ENCODE peak calls at places on chromosomes 3 and 15, in five cellular contexts. A is cardiac muscle cell, Q is ovary, W is left cardiac atrium, Y is brain pericyte. E is an unnamed sample.

GRCh38 chr15:40307421-40308165 is at the start of gene PLCB2:
- DNase-seq in W (peak), A (no peak), Y (no peak), Q (no peak), E (no peak)

GRCh38 chr3:190229632-190230424 is 92.4 kb downstream of the CLDN1 start:
- DNase-seq in W (no peak), Q (no peak), A (no peak), Y (no peak), E (peak)

GRCh38 chr3:129486057-129487035 is 42.1 kb upstream of the RHO start:
- DNase-seq in A (peak), W (no peak), Y (no peak), Q (no peak), E (no peak)

GRCh38 chr15:69075467-69075866 is 61.0 kb downstream of the NOX5 start:
- DNase-seq in Y (no peak), W (no peak), A (no peak), Q (no peak), E (no peak)

GRCh38 chr3:140942221-140943104 is 827 bp downstream of the SLC25A36 start:
- DNase-seq in Y (no peak), Q (peak), A (peak), W (peak), E (no peak)

GRCh38 chr3:39222462-39222861 is 30.1 kb upstream of the XIRP1 start:
- DNase-seq in A (no peak), W (no peak), Y (no peak), Q (no peak), E (no peak)

GRCh38 chr3:152087153-152087552 is 181.6 kb upstream of the MBNL1 start:
- DNase-seq in Y (no peak), A (no peak), Q (no peak), W (no peak), E (no peak)

GRCh38 chr3:96334779-96335178 is 479.6 kb upstream of the EPHA6 start:
- DNase-seq in W (no peak), A (no peak), Y (no peak), Q (no peak), E (no peak)

GRCh38 chr3:66395635-66396034 is 105.2 kb downstream of the LRIG1 start:
- DNase-seq in Y (no peak), W (peak), Q (no peak), A (no peak), E (no peak)

GRCh38 chr3:42507252-42507651 is 4.8 kb downstream of the VIPR1 start:
- DNase-seq in A (no peak), Q (no peak), Y (no peak), W (no peak), E (no peak)

GRCh38 chr3:48232734-48233133 is 8.2 kb upstream of the ZNF589 start:
- DNase-seq in A (peak), Y (no peak), W (peak), Q (peak), E (no peak)

GRCh38 chr3:8709801-8710524 is 23.6 kb upstream of the CAV3 start:
- DNase-seq in Y (no peak), Q (no peak), A (no peak), W (no peak), E (no peak)

GRCh38 chr3:197555281-197556261 is at the start of gene BDH1:
- DNase-seq in Q (peak), Y (no peak), A (peak), W (peak), E (no peak)

GRCh38 chr3:195815169-195815771 is 3.5 kb upstream of the MUC4 start:
- DNase-seq in W (no peak), A (peak), Y (no peak), Q (no peak), E (no peak)

GRCh38 chr15:39079296-39079834 is 501.5 kb upstream of the THBS1 start:
- DNase-seq in A (peak), Y (no peak), Q (no peak), W (no peak), E (peak)

GRCh38 chr3:185313693-185314246 is 49.2 kb upstream of the MAP3K13 start:
- DNase-seq in W (no peak), A (no peak), Q (no peak), Y (no peak), E (no peak)

GRCh38 chr3:161372321-161373260 is 1.3 kb upstream of the SPTSSB start:
- DNase-seq in W (peak), Q (peak), Y (no peak), A (peak), E (no peak)

GRCh38 chr15:78056714-78057269 is 20.7 kb downstream of the TBC1D2B start:
- DNase-seq in A (no peak), Q (no peak), W (no peak), Y (no peak), E (no peak)

GRCh38 chr15:89016549-89017041 is 71.7 kb upstream of the ABHD2 start:
- DNase-seq in Y (no peak), W (peak), A (no peak), Q (no peak), E (peak)

GRCh38 chr3:53181528-53181927 is 20.5 kb downstream of the PRKCD start:
- DNase-seq in A (no peak), Q (no peak), W (no peak), Y (no peak), E (no peak)

GRCh38 chr3:128555881-128556280 is 62.9 kb upstream of the GATA2 start:
- DNase-seq in W (no peak), Q (no peak), Y (no peak), A (no peak), E (no peak)

GRCh38 chr15:75685195-75685594 is 27.5 kb downstream of the CSPG4 start:
- DNase-seq in W (no peak), A (no peak), Q (no peak), Y (no peak), E (no peak)

GRCh38 chr3:104879919-104880318 is 486.8 kb upstream of the ALCAM start:
- DNase-seq in Q (no peak), W (no peak), Y (no peak), A (no peak), E (no peak)